ENCODE peak calls at places on chromosomes 2 and 18, in five cellular contexts. K, N, A, F and X are unnamed samples.

GRCh38 chr2:46308629-46309028 is 11.4 kb downstream of the EPAS1 start:
- DNase-seq in A (no peak), N (peak; percentile 72), F (no peak), K (no peak), X (peak; percentile 49)

GRCh38 chr2:17541514-17541950 is 1.0 kb downstream of the VSNL1 start:
- DNase-seq in K (no peak), N (no peak), F (no peak), A (no peak), X (no peak)

GRCh38 chr2:232999354-232999753 is 13.7 kb downstream of the NGEF start:
- DNase-seq in F (no peak), N (peak; percentile 38), K (no peak), A (no peak), X (no peak)

GRCh38 chr2:133885847-133886246 is 317.6 kb upstream of the NCKAP5 start:
- DNase-seq in N (no peak), K (no peak), F (no peak), A (no peak), X (no peak)

GRCh38 chr2:135948642-135949355 is 36.6 kb downstream of the DARS1 start:
- DNase-seq in F (peak; percentile 21), N (no peak), A (no peak), K (no peak), X (peak; percentile 35)

GRCh38 chr2:110211938-110212858 is at the start of gene MTLN:
- DNase-seq in A (peak; percentile 72), F (peak; percentile 51), N (peak; percentile 37), K (peak; percentile 82), X (peak; percentile 79)

GRCh38 chr2:235594041-235594440 is 100.2 kb downstream of the AGAP1 start:
- DNase-seq in A (no peak), N (peak; percentile 80), F (no peak), K (no peak), X (peak; percentile 71)

GRCh38 chr2:76610451-76610850 is 899.7 kb upstream of the GCFC2 start:
- DNase-seq in K (no peak), F (no peak), A (no peak), N (no peak), X (no peak)

GRCh38 chr18:48950536-48951447 is at the start of gene SMAD7:
- DNase-seq in K (no peak), A (no peak), N (no peak), F (no peak), X (no peak)

GRCh38 chr2:170013802-170014551 is 164.0 kb upstream of the MYO3B start:
- DNase-seq in K (no peak), F (no peak), A (no peak), N (no peak), X (no peak)

GRCh38 chr2:234986346-234986745 is 34.5 kb downstream of the SH3BP4 start:
- DNase-seq in F (no peak), N (no peak), A (no peak), K (no peak), X (no peak)

GRCh38 chr2:97697252-97698235 is 15.8 kb upstream of the ZAP70 start:
- DNase-seq in N (peak; percentile 75), K (peak; percentile 94), F (peak; percentile 96), A (peak; percentile 87), X (peak; percentile 85)

GRCh38 chr2:205053827-205054410 is 508.6 kb downstream of the PARD3B start:
- DNase-seq in A (no peak), F (no peak), K (no peak), N (no peak), X (no peak)

GRCh38 chr2:226426292-226426736 is 373.3 kb downstream of the IRS1 start:
- DNase-seq in F (no peak), A (no peak), N (peak; percentile 51), K (no peak), X (no peak)

GRCh38 chr2:25279091-25279651 is 62.6 kb downstream of the DNMT3A start:
- DNase-seq in N (no peak), K (peak; percentile 63), A (peak; percentile 68), F (no peak), X (no peak)

GRCh38 chr18:34848695-34849094 is 138.6 kb downstream of the DTNA start:
- DNase-seq in N (no peak), F (no peak), K (no peak), A (no peak), X (no peak)

GRCh38 chr2:43043471-43043870 is 182.9 kb downstream of the ZFP36L2 start:
- DNase-seq in A (no peak), N (no peak), F (no peak), K (no peak), X (no peak)

GRCh38 chr2:234628953-234629352 is 132.1 kb upstream of the ARL4C start:
- DNase-seq in F (no peak), K (no peak), N (no peak), A (no peak), X (no peak)

GRCh38 chr18:26350961-26351360 is 124.7 kb downstream of the TAF4B start:
- DNase-seq in F (no peak), N (no peak), A (no peak), K (no peak), X (no peak)

GRCh38 chr18:14769381-14769780 is 21.4 kb downstream of the ANKRD30B start:
- DNase-seq in N (no peak), A (no peak), F (no peak), K (no peak), X (no peak)

GRCh38 chr2:106542730-106543359 is 55.7 kb downstream of the CD8B2 start:
- DNase-seq in F (peak; percentile 77), N (peak; percentile 53), A (peak; percentile 45), K (peak; percentile 80), X (peak; percentile 65)

GRCh38 chr18:5895886-5896740 is 791 bp upstream of the TMEM200C start:
- DNase-seq in F (no peak), A (peak; percentile 49), K (no peak), N (no peak), X (no peak)

GRCh38 chr2:220393717-220394116 is 766.3 kb downstream of the SLC4A3 start:
- DNase-seq in K (no peak), A (no peak), F (no peak), N (no peak), X (no peak)
- H3K27ac ChIP-seq in K (no peak overlapping the region), A (no peak overlapping the region), F (no peak overlapping the region), N (no peak overlapping the region), X (no peak overlapping the region)

DNA sequence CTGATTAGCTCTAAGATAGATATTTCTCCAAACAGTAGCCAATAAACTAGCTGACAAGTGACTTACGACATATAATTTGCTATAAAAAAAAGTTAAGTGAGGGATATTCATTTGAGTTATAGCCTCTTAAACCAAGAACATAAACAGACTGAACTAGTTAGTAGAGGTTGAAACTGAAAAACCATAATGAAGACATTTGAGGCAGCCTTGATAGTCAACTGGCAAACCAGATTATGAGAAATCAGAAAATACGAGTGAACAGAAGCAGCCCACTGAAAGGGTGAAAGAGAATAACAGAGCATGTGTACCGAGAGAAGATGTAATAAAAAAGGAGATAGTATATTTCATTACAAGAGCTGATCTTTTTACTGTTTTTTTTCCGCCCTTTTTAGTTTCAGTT is 698.1 kb upstream of the SETBP1 start:
- DNase-seq in A (no peak), N (no peak), F (no peak), K (no peak), X (no peak)
- H3K4me3 ChIP-seq in A (no peak overlapping the region), N (no peak overlapping the region), F (no peak overlapping the region), K (no peak overlapping the region), X (no peak overlapping the region)

DNA sequence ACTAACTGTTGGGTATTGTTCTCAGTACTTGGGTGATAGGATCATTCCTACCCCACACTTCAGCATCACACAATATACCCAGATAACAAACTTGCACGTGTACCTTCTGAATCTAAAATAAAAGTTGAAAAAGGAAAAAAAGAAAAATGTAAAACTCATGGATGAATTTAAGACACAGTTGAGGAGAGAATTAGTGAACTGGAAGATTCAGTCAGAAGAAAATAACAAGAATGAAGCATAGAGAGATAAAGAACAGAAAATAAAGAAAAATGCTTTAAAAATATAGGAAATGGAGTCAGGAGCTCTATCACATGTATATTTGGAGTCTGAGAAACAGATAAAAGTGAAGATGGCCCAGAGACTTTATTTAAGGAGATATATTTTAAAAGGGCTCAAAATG is 90.4 kb upstream of the SALL3 start:
- DNase-seq in K (no peak), F (no peak), A (no peak), N (no peak), X (no peak)
- H3K9me3 ChIP-seq in K (no peaks in the 10 kb centered on the region), F (peaks cover 8% of the 10 kb centered on the region), A (no peaks in the 10 kb centered on the region), N (peaks cover 17% of the 10 kb centered on the region), X (peaks cover 1% of the 10 kb centered on the region)

DNA sequence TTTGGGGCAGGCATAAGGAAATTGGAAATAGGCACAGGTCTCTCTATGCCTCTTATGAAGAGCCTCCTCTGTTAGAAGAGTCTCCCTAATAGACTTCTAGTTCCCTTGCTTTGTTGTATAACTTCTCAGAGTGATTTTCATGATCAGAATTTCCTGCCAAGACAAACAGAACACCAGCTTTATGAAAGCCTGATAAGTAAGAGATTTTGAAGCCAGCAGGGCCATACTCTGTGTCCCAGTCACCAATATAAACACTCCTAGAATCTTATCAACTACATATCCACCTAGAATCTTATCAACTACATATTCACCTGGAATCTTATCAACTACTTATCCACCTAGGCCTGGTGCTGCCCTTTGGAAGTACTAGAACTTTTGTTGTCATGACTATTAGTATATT is 579.5 kb downstream of the ARHGAP15 start:
- DNase-seq in N (no peak), A (no peak), K (no peak), F (no peak), X (peak; percentile 1)
- H3K27ac ChIP-seq in N (no peak overlapping the region), A (no peak overlapping the region), K (no peak overlapping the region), F (no peak overlapping the region), X (no peak overlapping the region)

GRCh38 chr2:241112046-241112445 is 10.0 kb upstream of the MTERF4 start:
- DNase-seq in A (no peak), K (no peak), N (no peak), F (no peak), X (no peak)

GRCh38 chr2:241110089-241110606 is 8.1 kb upstream of the MTERF4 start:
- DNase-seq in F (no peak), K (no peak), A (no peak), N (no peak), X (no peak)

GRCh38 chr2:241109210-241110088 is 7.4 kb upstream of the MTERF4 start:
- DNase-seq in K (no peak), A (no peak), F (peak; percentile 56), N (no peak), X (no peak)

GRCh38 chr2:241111443-241111810 is 9.3 kb upstream of the MTERF4 start:
- DNase-seq in N (no peak), F (peak; percentile 48), K (no peak), A (no peak), X (no peak)

DNA sequence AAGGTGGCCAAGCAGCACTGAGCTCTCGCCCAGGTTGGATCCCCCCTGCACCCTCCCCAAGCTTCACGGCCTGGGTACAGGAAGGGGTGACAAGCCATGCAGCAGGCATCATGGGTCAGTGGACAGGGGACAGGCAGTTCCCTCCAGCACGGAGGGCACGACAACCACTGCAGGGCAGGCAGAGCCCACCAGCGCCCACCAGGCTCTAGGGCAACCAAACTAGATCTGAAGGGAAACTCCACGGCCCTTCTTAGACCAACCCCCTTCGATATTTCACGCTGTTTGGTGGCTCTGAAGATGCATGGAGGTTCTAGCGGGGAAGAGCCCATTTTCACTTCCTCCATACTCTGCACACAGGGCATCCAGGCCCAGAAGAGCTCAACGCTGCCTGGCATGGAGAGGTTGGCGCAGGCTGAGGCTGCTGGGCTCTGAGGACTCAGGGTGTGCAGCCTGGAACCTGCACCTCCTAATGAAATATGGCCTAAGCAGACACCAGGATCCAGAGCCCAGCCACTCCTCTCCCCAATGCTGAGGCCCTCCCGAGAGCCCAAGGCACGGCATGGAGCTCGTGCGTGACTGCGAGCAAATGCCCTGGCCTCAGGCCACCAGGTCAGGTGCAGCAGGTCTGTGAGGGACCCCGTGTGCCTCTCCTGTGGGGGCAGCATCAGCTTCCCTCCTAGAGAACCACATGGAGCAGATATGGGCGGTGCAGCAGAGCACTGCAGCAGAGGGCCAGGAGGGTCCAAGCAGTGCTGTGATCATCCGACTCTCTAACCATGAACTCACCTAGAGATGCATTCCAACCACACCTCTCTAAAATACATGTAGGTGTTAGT is 8.7 kb upstream of the MTERF4 start:
- DNase-seq in K (no peak), N (no peak), F (no peak), A (no peak), X (no peak)
- H3K4me3 ChIP-seq in K (no peak overlapping the region), N (no peak overlapping the region), F (peak overlapping the region; percentile 67), A (no peak overlapping the region), X (no peak overlapping the region)